ENCODE peak calls at places on chromosomes 6 and 20, in four cellular contexts. Z is A549, R is left ventricle myocardium inferior, N is cardiac fibroblast. O is an unnamed sample.

GRCh38 chr20:59750209-59750840 is 146.0 kb downstream of the PHACTR3 start:
- DNase-seq in R (no peak), Z (no peak), N (no peak), O (no peak)

GRCh38 chr6:155224618-155225017 is 39.2 kb upstream of the CLDN20 start:
- DNase-seq in Z (no peak), N (peak; percentile 17), R (no peak), O (no peak)

GRCh38 chr6:35086636-35087360 is 54.3 kb downstream of the TCP11 start:
- DNase-seq in N (no peak), Z (no peak), R (no peak), O (no peak)

GRCh38 chr6:30219244-30219643 is 6.0 kb upstream of the TRIM26 start:
- DNase-seq in R (no peak), N (peak; percentile 68), Z (peak; percentile 58), O (no peak)

GRCh38 chr6:134517863-134518262 is 200.0 kb upstream of the SGK1 start:
- DNase-seq in Z (no peak), N (peak; percentile 53), R (no peak), O (no peak)

GRCh38 chr6:41439524-41440418 is 104.4 kb downstream of the NCR2 start:
- DNase-seq in N (no peak), R (no peak), Z (no peak), O (no peak)

GRCh38 chr6:12761376-12762115 is 45.0 kb downstream of the PHACTR1 start:
- DNase-seq in R (no peak), Z (peak; percentile 4), N (peak; percentile 20), O (no peak)

GRCh38 chr20:47456952-47457724 is 44.5 kb upstream of the NCOA3 start:
- DNase-seq in R (no peak), Z (peak; percentile 94), N (peak; percentile 56), O (no peak)

GRCh38 chr6:75747985-75748742 is 875 bp upstream of the MYO6 start:
- DNase-seq in R (no peak), N (no peak), Z (no peak), O (no peak)

GRCh38 chr6:122730775-122731386 is 48.6 kb upstream of the FABP7 start:
- DNase-seq in R (no peak), N (peak; percentile 61), Z (peak; percentile 6), O (no peak)

GRCh38 chr20:48647873-48648272 is 179.9 kb downstream of the PREX1 start:
- DNase-seq in Z (no peak), N (no peak), R (no peak), O (no peak)

GRCh38 chr6:70310063-70310694 is 7.3 kb upstream of the COL9A1 start:
- DNase-seq in N (peak; percentile 56), Z (peak; percentile 54), R (no peak), O (no peak)

GRCh38 chr20:32761417-32761830 is 761 bp upstream of the DNMT3B start:
- DNase-seq in N (no peak), R (no peak), Z (no peak), O (no peak)

GRCh38 chr20:32764000-32764960 is 2.1 kb downstream of the DNMT3B start:
- DNase-seq in N (no peak), Z (no peak), R (no peak), O (no peak)

GRCh38 chr20:32762754-32763201 is 593 bp downstream of the DNMT3B start:
- DNase-seq in Z (no peak), R (no peak), N (no peak), O (no peak)

GRCh38 chr20:32763202-32763999 is 1.2 kb downstream of the DNMT3B start:
- DNase-seq in R (no peak), N (no peak), Z (no peak), O (no peak)

GRCh38 chr20:32761831-32762753 is at the start of gene DNMT3B:
- DNase-seq in Z (peak; percentile 84), N (peak; percentile 79), R (peak; percentile 83), O (peak; percentile 34)
- TF ChIP-seq CTCF in Z (peak; percentile 53), N (no peak), R (peak; percentile 47), O (peak; percentile 11)

GRCh38 chr20:62616728-62617621 is 25.3 kb upstream of the SLCO4A1 start:
- DNase-seq in Z (peak; percentile 71), R (peak; percentile 75), N (peak; percentile 75), O (peak; percentile 21)

GRCh38 chr20:62621251-62622110 is 20.8 kb upstream of the SLCO4A1 start:
- DNase-seq in Z (no peak), R (no peak), N (no peak), O (no peak)

GRCh38 chr20:62620624-62621023 is 21.7 kb upstream of the SLCO4A1 start:
- DNase-seq in N (no peak), Z (no peak), R (no peak), O (no peak)

GRCh38 chr20:62617711-62618483 is 24.4 kb upstream of the SLCO4A1 start:
- DNase-seq in Z (no peak), N (no peak), R (peak; percentile 76), O (no peak)

GRCh38 chr20:62618622-62619529 is 23.4 kb upstream of the SLCO4A1 start:
- DNase-seq in N (no peak), R (no peak), Z (no peak), O (no peak)
- H3K4me3 ChIP-seq in N (no peak overlapping the region), R (no peak overlapping the region), Z (no peak overlapping the region), O (no peak overlapping the region)

GRCh38 chr20:9458075-9458818 is 56.1 kb upstream of the LAMP5 start:
- DNase-seq in Z (peak; percentile 38), R (no peak), N (peak; percentile 5), O (no peak)
- TF ChIP-seq CTCF in Z (no peak), R (no peak), N (peak; percentile 21), O (peak; percentile 34)

DNA sequence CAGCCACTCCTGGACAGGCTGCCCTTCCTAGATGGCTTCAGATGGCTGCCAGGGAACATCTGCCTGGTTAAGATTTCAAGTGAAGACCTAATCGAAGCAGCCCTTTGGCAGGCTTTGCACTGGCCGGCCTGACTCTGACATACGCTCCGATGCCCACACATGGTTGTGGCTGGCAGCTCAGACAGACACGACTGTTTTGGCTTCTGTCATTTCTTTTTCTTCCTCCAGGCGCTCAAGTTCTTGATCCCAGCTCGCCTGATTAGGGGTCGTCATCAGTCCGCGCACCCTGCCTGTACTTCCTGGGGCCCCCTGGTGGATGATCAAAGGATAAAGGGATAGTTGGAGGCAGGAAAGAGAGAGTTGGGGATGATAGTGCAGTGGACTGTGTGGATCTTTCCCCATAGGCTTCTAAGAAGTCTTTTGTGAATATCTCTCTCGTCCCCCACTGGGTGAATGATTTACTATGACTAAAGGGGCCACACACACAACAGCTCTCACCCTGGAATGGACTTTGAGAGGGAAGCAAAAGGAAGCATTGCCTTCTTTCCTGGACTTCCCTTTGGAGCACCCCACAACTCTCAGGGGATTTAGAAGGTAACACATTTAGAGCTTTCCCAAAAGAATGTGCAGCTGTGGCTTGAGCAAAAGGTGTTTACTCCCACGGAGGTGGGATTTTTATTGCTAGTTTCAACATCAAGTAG is 21.4 kb upstream of the TRAM2 start:
- DNase-seq in R (peak; percentile 36), N (peak; percentile 79), Z (peak; percentile 76), O (no peak)
- H3K4me3 ChIP-seq in R (peak overlapping the region; percentile 49), N (no peak overlapping the region), Z (no peak overlapping the region), O (no peak overlapping the region)

GRCh38 chr6:90860822-90861601 is 274.1 kb upstream of the MAP3K7 start:
- DNase-seq in Z (peak; percentile 6), R (no peak), N (no peak), O (no peak)
- TF ChIP-seq CTCF in Z (no peak), R (no peak), N (no peak), O (peak; percentile 13)

DNA sequence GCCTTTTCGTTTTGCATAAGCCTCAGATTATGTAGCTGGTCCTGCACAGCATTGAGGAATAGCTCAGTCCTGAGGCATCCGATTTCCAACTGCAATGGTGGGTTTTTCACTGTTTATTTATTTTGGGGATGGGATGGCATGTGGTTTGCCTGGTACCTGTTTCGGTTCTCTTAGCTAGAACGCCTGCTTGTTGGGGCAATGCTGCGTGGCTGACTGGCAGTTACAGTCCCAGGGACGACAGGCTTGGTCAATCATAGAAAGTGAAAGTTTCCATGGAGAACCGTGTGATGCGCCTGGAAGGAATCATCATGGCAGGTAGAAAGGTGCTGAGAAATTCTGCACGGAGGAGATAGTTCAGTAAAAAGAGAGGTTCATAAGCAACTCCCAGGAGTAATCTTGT is 18.3 kb downstream of the ID4 start:
- DNase-seq in Z (no peak), N (no peak), R (no peak), O (no peak)
- H3K4me3 ChIP-seq in Z (no peak overlapping the region), N (no peak overlapping the region), R (no peak overlapping the region), O (no peak overlapping the region)

DNA sequence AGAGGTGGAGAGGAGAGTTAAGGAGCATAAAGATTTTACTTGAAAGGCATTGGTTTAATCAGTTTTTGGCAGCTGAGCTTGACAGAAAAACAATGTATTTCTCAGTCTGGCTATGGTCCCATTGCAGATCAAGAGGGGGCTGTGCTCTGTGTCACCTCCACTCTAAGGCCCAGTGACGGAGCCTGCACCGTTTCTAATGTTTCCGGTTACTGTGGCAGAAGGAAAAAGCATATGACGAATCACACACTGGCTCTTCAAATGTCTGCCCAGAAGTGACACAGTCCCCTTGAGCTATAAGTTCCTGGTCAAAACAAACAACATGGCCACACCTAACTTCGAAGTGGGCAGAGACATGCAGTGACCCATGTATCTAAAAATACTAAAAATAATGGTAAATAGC is 372.0 kb downstream of the PLCB1 start:
- DNase-seq in R (no peak), Z (no peak), N (no peak), O (no peak)
- TF ChIP-seq CTCF in R (no peak), Z (no peak), N (no peak), O (no peak)

DNA sequence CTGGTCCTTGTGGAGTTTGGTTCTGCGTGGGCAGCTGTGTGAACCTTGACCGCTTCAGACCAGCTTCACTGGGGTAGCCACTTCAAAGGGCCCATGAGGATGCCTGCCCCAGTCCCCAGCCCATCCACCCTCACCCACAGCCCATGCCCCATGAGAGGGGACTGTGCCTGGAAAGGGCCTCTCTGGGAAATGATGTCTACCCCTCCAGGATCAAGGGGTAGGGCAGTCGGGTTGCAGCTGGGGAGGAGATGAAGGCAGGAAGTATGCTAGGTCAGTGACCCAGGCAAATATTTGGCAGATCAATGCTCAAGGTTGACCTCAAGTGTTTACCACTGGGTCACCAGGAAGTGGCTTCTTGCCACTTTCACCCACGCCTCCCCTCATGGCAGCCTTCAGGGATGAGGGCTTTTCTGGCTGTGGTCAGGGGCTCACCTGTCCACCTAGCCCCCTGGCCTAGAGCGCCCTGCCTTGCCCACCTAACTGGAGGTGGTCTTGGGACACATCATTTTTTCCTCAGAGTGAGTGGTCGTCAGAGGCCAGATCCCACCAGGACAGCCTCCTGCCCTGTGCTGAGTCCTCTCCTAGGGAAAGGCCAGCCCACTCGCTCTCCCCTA is 109.5 kb downstream of the SNX5 start:
- DNase-seq in N (no peak), Z (no peak), R (no peak), O (no peak)
- H3K4me3 ChIP-seq in N (no peak overlapping the region), Z (no peak overlapping the region), R (no peak overlapping the region), O (no peak overlapping the region)

GRCh38 chr6:157668690-157669089 is 154.4 kb upstream of the SNX9 start:
- DNase-seq in R (no peak), Z (no peak), N (no peak), O (no peak)

GRCh38 chr6:157668034-157668401 is 155.0 kb upstream of the SNX9 start:
- DNase-seq in Z (no peak), N (no peak), R (no peak), O (no peak)

GRCh38 chr6:157670466-157671186 is 152.4 kb upstream of the SNX9 start:
- DNase-seq in Z (no peak), R (peak; percentile 51), N (peak; percentile 39), O (no peak)

GRCh38 chr6:157667211-157668033 is 155.6 kb upstream of the SNX9 start:
- DNase-seq in N (peak; percentile 75), Z (peak; percentile 46), R (no peak), O (no peak)

GRCh38 chr6:157669747-157670216 is 153.3 kb upstream of the SNX9 start:
- DNase-seq in R (peak; percentile 87), N (peak; percentile 92), Z (peak; percentile 27), O (peak; percentile 37)
- TF ChIP-seq CTCF in R (peak; percentile 49), N (peak; percentile 41), Z (no peak), O (peak; percentile 42)

O was measured in AG04450.